ENCODE peak calls at places on chromosome 4, in five cellular contexts. V is spleen; I is H7; P is GM23248; C is stimulated activated naive CD4-positive, alpha-beta T cell. L is an unnamed sample.

GRCh38 chr4:80208606-80209005 is 11.3 kb downstream of the PRDM8 start:
- DNase-seq in P (no peak), V (no peak), I (no peak), C (no peak), L (no peak)

GRCh38 chr4:184421558-184422155 is 52.7 kb downstream of the IRF2 start:
- DNase-seq in V (no peak), I (no peak), P (no peak), C (no peak), L (no peak)

GRCh38 chr4:163087805-163088204 is 78.9 kb downstream of the NAF1 start:
- DNase-seq in P (no peak), C (no peak), I (no peak), V (no peak), L (no peak)

GRCh38 chr4:37763831-37764230 is 62.7 kb upstream of the PGM2 start:
- DNase-seq in P (no peak), V (no peak), I (no peak), C (no peak), L (no peak)

GRCh38 chr4:105453550-105454201 is 20.2 kb downstream of the PPA2 start:
- DNase-seq in P (peak), I (peak), C (no peak), V (no peak), L (no peak)

GRCh38 chr4:76757418-76757910 is 140.5 kb downstream of the SOWAHB start:
- DNase-seq in I (no peak), V (no peak), C (no peak), P (no peak), L (no peak)

GRCh38 chr4:100093091-100093866 is 97.0 kb downstream of the DDIT4L start:
- DNase-seq in V (peak), C (peak), I (peak), P (peak), L (peak)

GRCh38 chr4:78155616-78156105 is 98.5 kb downstream of the FRAS1 start:
- DNase-seq in I (no peak), C (no peak), P (no peak), V (no peak), L (no peak)

GRCh38 chr4:82661601-82662000 is 99.8 kb upstream of the TMEM150C start:
- DNase-seq in P (no peak), C (no peak), V (no peak), I (no peak), L (no peak)

GRCh38 chr4:87007345-87008181 is 72.8 kb downstream of the AFF1 start:
- DNase-seq in V (peak), I (peak), P (peak), C (peak), L (peak)